ENCODE peak calls at places on chromosomes 7 and 10, in five cellular contexts. N is NCI-H2029 treated with DMSO at 0.1 percent for 48 hours, T is NCI-H524, S is activated T-helper 1 cell treated with Interleukin-2 at 50 U/mL for 16 hours, H is ureter. Z is an unnamed sample.

GRCh38 chr7:122674502-122674901 is 24.4 kb downstream of the RNF133 start:
- DNase-seq in S (no peak), N (peak), H (no peak), T (no peak), Z (no peak)

GRCh38 chr10:33314788-33315561 is 19.5 kb downstream of the NRP1 start:
- DNase-seq in T (no peak), H (no peak), S (no peak), N (no peak), Z (no peak)

GRCh38 chr7:114084381-114085312 is 165.8 kb upstream of the PPP1R3A start:
- DNase-seq in H (peak), T (peak), S (no peak), N (no peak), Z (no peak)

GRCh38 chr10:115417585-115418265 is 324.6 kb downstream of the ATRNL1 start:
- DNase-seq in T (peak), N (no peak), S (no peak), H (no peak), Z (no peak)

GRCh38 chr10:3761111-3761686 is 23.8 kb downstream of the KLF6 start:
- DNase-seq in S (no peak), H (peak), T (no peak), N (no peak), Z (no peak)

GRCh38 chr7:114229251-114229650 is 185.4 kb upstream of the FOXP2 start:
- DNase-seq in H (no peak), N (no peak), S (no peak), T (no peak), Z (no peak)

GRCh38 chr7:3332308-3332707 is 31.3 kb downstream of the SDK1 start:
- DNase-seq in T (no peak), H (no peak), N (no peak), S (no peak), Z (no peak)

GRCh38 chr10:108629843-108630242 is 1293.5 kb downstream of the XPNPEP1 start:
- DNase-seq in S (no peak), H (no peak), T (no peak), N (no peak), Z (no peak)

GRCh38 chr10:34544400-34544799 is 270.7 kb downstream of the PARD3 start:
- DNase-seq in T (no peak), H (no peak), S (no peak), N (no peak), Z (no peak)

GRCh38 chr10:88792656-88793055 is 9.9 kb upstream of the LIPM start:
- DNase-seq in T (no peak), H (no peak), S (no peak), N (no peak), Z (peak)

GRCh38 chr7:18975689-18976280 is 141.7 kb downstream of the TWIST1 start:
- DNase-seq in N (no peak), T (peak), H (no peak), S (no peak), Z (no peak)